ENCODE peak calls at places on chromosomes 4 and X, in four cellular contexts. One of them, this sample, is unnamed.

GRCh38 chr4:87872043-87872442 is 39.3 kb downstream of the MEPE start:
- DNase-seq in CD4-positive, alpha-beta T cell: no peak
- DNase-seq in IMR-90: no peak
- DNase-seq in tibial nerve: no peak
- DNase-seq in this sample: no peak

GRCh38 chr4:152500798-152501434 is 35.0 kb downstream of the FBXW7 start:
- DNase-seq in CD4-positive, alpha-beta T cell: peak
- DNase-seq in IMR-90: peak
- DNase-seq in tibial nerve: peak
- DNase-seq in this sample: peak

GRCh38 chrX:149540621-149541520 is at the start of gene EOLA1:
- DNase-seq in CD4-positive, alpha-beta T cell: peak
- DNase-seq in IMR-90: peak
- DNase-seq in tibial nerve: peak
- DNase-seq in this sample: no peak

GRCh38 chr4:77025643-77026321 is 50.0 kb downstream of the CCNI start:
- DNase-seq in CD4-positive, alpha-beta T cell: no peak
- DNase-seq in IMR-90: peak
- DNase-seq in tibial nerve: no peak
- DNase-seq in this sample: no peak

GRCh38 chr4:68871772-68872441 is 56.1 kb downstream of the UGT2B10 start:
- DNase-seq in CD4-positive, alpha-beta T cell: no peak
- DNase-seq in IMR-90: no peak
- DNase-seq in tibial nerve: no peak
- DNase-seq in this sample: no peak

GRCh38 chrX:46140272-46140671 is 404.9 kb downstream of the ZNF674 start:
- DNase-seq in CD4-positive, alpha-beta T cell: no peak
- DNase-seq in IMR-90: no peak
- DNase-seq in tibial nerve: no peak
- DNase-seq in this sample: no peak

GRCh38 chrX:20974326-20974725 is 399.9 kb upstream of the CNKSR2 start:
- DNase-seq in CD4-positive, alpha-beta T cell: no peak
- DNase-seq in IMR-90: no peak
- DNase-seq in tibial nerve: no peak
- DNase-seq in this sample: peak

GRCh38 chr4:69830529-69831269 is 29.2 kb downstream of the SULT1E1 start:
- DNase-seq in CD4-positive, alpha-beta T cell: no peak
- DNase-seq in IMR-90: no peak
- DNase-seq in tibial nerve: no peak
- DNase-seq in this sample: no peak

GRCh38 chrX:18884916-18885315 is 99.0 kb downstream of the PHKA2 start:
- DNase-seq in CD4-positive, alpha-beta T cell: no peak
- DNase-seq in IMR-90: peak
- DNase-seq in tibial nerve: no peak
- DNase-seq in this sample: no peak

GRCh38 chr4:152424980-152425379 is 110.9 kb downstream of the FBXW7 start:
- DNase-seq in CD4-positive, alpha-beta T cell: no peak
- DNase-seq in IMR-90: no peak
- DNase-seq in tibial nerve: no peak
- DNase-seq in this sample: no peak

GRCh38 chr4:85681194-85681803 is 206.3 kb downstream of the ARHGAP24 start:
- DNase-seq in CD4-positive, alpha-beta T cell: no peak
- DNase-seq in IMR-90: peak
- DNase-seq in tibial nerve: peak
- DNase-seq in this sample: no peak

GRCh38 chr4:71692963-71693362 is 90.9 kb downstream of the GC start:
- DNase-seq in CD4-positive, alpha-beta T cell: no peak
- DNase-seq in IMR-90: no peak
- DNase-seq in tibial nerve: no peak
- DNase-seq in this sample: no peak

GRCh38 chr4:188781655-188782054 is 642.4 kb downstream of the TRIML1 start:
- DNase-seq in CD4-positive, alpha-beta T cell: no peak
- DNase-seq in IMR-90: peak
- DNase-seq in tibial nerve: no peak
- DNase-seq in this sample: peak

GRCh38 chr4:10095296-10095991 is 21.2 kb downstream of the WDR1 start:
- DNase-seq in CD4-positive, alpha-beta T cell: no peak
- DNase-seq in IMR-90: no peak
- DNase-seq in tibial nerve: no peak
- DNase-seq in this sample: no peak
- H3K27ac ChIP-seq in CD4-positive, alpha-beta T cell: peak
- H3K27ac ChIP-seq in IMR-90: peak
- H3K27ac ChIP-seq in tibial nerve: peak
- H3K27ac ChIP-seq in this sample: peak

DNA sequence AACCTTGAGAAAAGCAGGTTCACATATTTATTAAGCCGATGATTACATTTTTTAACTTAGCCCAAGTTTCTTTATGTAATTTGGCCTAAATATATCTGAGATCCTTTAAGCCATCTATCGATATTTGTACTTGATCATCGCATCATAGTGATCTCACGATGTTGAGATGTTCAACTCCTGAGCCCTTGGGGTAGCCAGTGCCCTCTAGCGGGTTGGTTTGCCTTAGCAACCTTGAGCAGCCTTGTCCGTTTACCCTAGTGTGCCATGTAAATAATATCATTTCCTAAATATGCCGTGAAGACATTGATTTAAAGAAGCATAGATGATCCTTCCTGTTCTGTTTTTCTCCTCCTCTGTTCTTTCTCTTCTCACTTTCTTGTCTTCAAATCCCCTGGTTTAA is 432.2 kb downstream of the RPA4 start:
- DNase-seq in CD4-positive, alpha-beta T cell: no peak
- DNase-seq in IMR-90: no peak
- DNase-seq in tibial nerve: no peak
- DNase-seq in this sample: no peak
- TF ChIP-seq CTCF in CD4-positive, alpha-beta T cell: no peak
- TF ChIP-seq CTCF in IMR-90: no peak
- TF ChIP-seq CTCF in tibial nerve: no peak
- TF ChIP-seq CTCF in this sample: no peak

DNA sequence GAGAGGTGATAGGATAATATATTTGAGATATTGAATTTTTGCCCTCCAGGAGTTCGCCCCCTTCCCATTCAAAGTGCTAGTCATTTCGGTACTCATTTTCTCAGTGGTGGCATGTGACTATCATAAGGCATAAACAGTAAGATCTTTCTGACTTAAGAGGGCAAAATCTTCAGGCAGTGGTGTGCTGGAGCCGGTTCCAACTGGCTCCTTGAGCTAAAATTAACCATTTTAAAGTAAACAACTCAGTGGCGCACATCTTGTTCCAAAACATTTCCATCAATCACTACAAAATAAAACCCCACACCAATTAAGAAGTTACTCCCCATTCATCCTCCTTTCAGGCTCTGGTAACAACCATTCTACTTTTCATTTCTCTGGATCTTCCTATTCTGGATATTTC is 43.3 kb downstream of the LUZP4 start:
- DNase-seq in CD4-positive, alpha-beta T cell: no peak
- DNase-seq in IMR-90: no peak
- DNase-seq in tibial nerve: no peak
- DNase-seq in this sample: no peak
- H3K27ac ChIP-seq in CD4-positive, alpha-beta T cell: no peak
- H3K27ac ChIP-seq in IMR-90: no peak
- H3K27ac ChIP-seq in tibial nerve: no peak
- H3K27ac ChIP-seq in this sample: no peak

GRCh38 chrX:13253223-13253622 is 66.6 kb downstream of the ATXN3L start:
- DNase-seq in CD4-positive, alpha-beta T cell: no peak
- DNase-seq in IMR-90: no peak
- DNase-seq in tibial nerve: no peak
- DNase-seq in this sample: no peak
- TF ChIP-seq CTCF in CD4-positive, alpha-beta T cell: no peak
- TF ChIP-seq CTCF in IMR-90: no peak
- TF ChIP-seq CTCF in tibial nerve: no peak
- TF ChIP-seq CTCF in this sample: no peak

DNA sequence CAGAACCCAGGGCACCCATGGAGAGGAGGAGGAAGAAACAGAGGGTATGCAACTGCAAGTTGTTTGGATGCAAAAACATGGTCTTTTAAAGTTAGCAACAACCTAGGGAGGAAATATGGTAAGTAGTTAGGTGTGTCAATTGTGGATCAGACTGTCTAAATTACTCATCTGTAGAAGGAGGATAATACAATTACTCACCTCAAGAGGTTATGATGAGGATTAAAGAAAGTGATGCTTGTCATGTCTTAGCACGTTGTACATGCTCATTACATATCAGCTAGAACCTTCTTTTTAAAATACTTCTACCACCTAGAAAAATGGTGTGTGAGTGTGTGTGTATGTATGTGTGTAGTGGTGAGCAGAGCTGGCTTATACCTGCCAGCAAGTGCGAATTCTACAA is 2.3 kb upstream of the C1QTNF7 start:
- DNase-seq in CD4-positive, alpha-beta T cell: no peak
- DNase-seq in IMR-90: no peak
- DNase-seq in tibial nerve: no peak
- DNase-seq in this sample: peak
- H3K27ac ChIP-seq in CD4-positive, alpha-beta T cell: no peak
- H3K27ac ChIP-seq in IMR-90: no peak
- H3K27ac ChIP-seq in tibial nerve: no peak
- H3K27ac ChIP-seq in this sample: no peak

GRCh38 chr4:2259541-2260267 is 2.2 kb downstream of the MXD4 start:
- DNase-seq in CD4-positive, alpha-beta T cell: no peak
- DNase-seq in IMR-90: no peak
- DNase-seq in tibial nerve: no peak
- DNase-seq in this sample: no peak

GRCh38 chr4:2256781-2257191 is 5.1 kb downstream of the MXD4 start:
- DNase-seq in CD4-positive, alpha-beta T cell: no peak
- DNase-seq in IMR-90: no peak
- DNase-seq in tibial nerve: no peak
- DNase-seq in this sample: no peak

GRCh38 chr4:2259036-2259540 is 2.8 kb downstream of the MXD4 start:
- DNase-seq in CD4-positive, alpha-beta T cell: no peak
- DNase-seq in IMR-90: no peak
- DNase-seq in tibial nerve: no peak
- DNase-seq in this sample: no peak

GRCh38 chr4:2257361-2258001 is 4.4 kb downstream of the MXD4 start:
- DNase-seq in CD4-positive, alpha-beta T cell: no peak
- DNase-seq in IMR-90: no peak
- DNase-seq in tibial nerve: no peak
- DNase-seq in this sample: no peak

GRCh38 chr4:2258091-2259035 is 3.5 kb downstream of the MXD4 start:
- DNase-seq in CD4-positive, alpha-beta T cell: no peak
- DNase-seq in IMR-90: no peak
- DNase-seq in tibial nerve: no peak
- DNase-seq in this sample: no peak
- TF ChIP-seq CTCF in CD4-positive, alpha-beta T cell: no peak
- TF ChIP-seq CTCF in IMR-90: no peak
- TF ChIP-seq CTCF in tibial nerve: no peak
- TF ChIP-seq CTCF in this sample: no peak